ENCODE peak calls at places on chromosomes 7 and 10, in four cellular contexts. One of them, this sample, is unnamed.

GRCh38 chr10:112756118-112756512 is 193.9 kb upstream of the TCF7L2 start:
- DNase-seq in H1: no peak
- DNase-seq in neuronal stem cell: no peak
- DNase-seq in IMR-90: no peak
- DNase-seq in this sample: no peak

GRCh38 chr10:127976701-127977367 is 69.9 kb downstream of the PTPRE start:
- DNase-seq in H1: no peak
- DNase-seq in IMR-90: no peak
- DNase-seq in neuronal stem cell: no peak
- DNase-seq in this sample: peak

GRCh38 chr10:31836569-31837406 is 91.8 kb downstream of the ARHGAP12 start:
- DNase-seq in H1: no peak
- DNase-seq in neuronal stem cell: peak
- DNase-seq in IMR-90: peak
- DNase-seq in this sample: peak

GRCh38 chr7:150787321-150788281 is 12.6 kb downstream of the TMEM176B start:
- DNase-seq in IMR-90: no peak
- DNase-seq in H1: no peak
- DNase-seq in neuronal stem cell: no peak
- DNase-seq in this sample: peak

GRCh38 chr7:29499932-29500331 is 63.7 kb upstream of the PRR15 start:
- DNase-seq in neuronal stem cell: no peak
- DNase-seq in H1: no peak
- DNase-seq in IMR-90: no peak
- DNase-seq in this sample: no peak

GRCh38 chr7:37277513-37277912 is 171.2 kb downstream of the ELMO1 start:
- DNase-seq in H1: no peak
- DNase-seq in neuronal stem cell: no peak
- DNase-seq in IMR-90: no peak
- DNase-seq in this sample: no peak

GRCh38 chr7:3217166-3217565 is 83.9 kb upstream of the SDK1 start:
- DNase-seq in neuronal stem cell: no peak
- DNase-seq in IMR-90: peak
- DNase-seq in H1: no peak
- DNase-seq in this sample: no peak

GRCh38 chr10:27658788-27659187 is 86.8 kb downstream of the MKX start:
- DNase-seq in neuronal stem cell: no peak
- DNase-seq in IMR-90: peak
- DNase-seq in H1: no peak
- DNase-seq in this sample: no peak

GRCh38 chr7:20798081-20798693 is 11.5 kb upstream of the SP8 start:
- DNase-seq in neuronal stem cell: peak
- DNase-seq in IMR-90: no peak
- DNase-seq in H1: peak
- DNase-seq in this sample: peak

GRCh38 chr10:22174442-22174841 is 43.4 kb downstream of the EBLN1 start:
- DNase-seq in neuronal stem cell: no peak
- DNase-seq in IMR-90: no peak
- DNase-seq in H1: no peak
- DNase-seq in this sample: no peak

GRCh38 chr7:29945259-29945809 is 44.3 kb downstream of the SCRN1 start:
- DNase-seq in IMR-90: no peak
- DNase-seq in H1: no peak
- DNase-seq in neuronal stem cell: no peak
- DNase-seq in this sample: no peak

GRCh38 chr7:130047801-130048200 is 3.4 kb downstream of the ZC3HC1 start:
- DNase-seq in neuronal stem cell: no peak
- DNase-seq in H1: no peak
- DNase-seq in IMR-90: no peak
- DNase-seq in this sample: no peak

GRCh38 chr7:51238981-51239495 is 77.6 kb downstream of the COBL start:
- DNase-seq in H1: no peak
- DNase-seq in IMR-90: no peak
- DNase-seq in neuronal stem cell: no peak
- DNase-seq in this sample: no peak

GRCh38 chr10:32983333-32983909 is 25.4 kb upstream of the ITGB1 start:
- DNase-seq in H1: no peak
- DNase-seq in IMR-90: peak
- DNase-seq in neuronal stem cell: no peak
- DNase-seq in this sample: peak

GRCh38 chr7:128407751-128408708 is 1.8 kb downstream of the IMPDH1 start:
- DNase-seq in H1: no peak
- DNase-seq in neuronal stem cell: no peak
- DNase-seq in IMR-90: no peak
- DNase-seq in this sample: no peak

GRCh38 chr7:25852249-25852994 is 299.6 kb upstream of the NFE2L3 start:
- DNase-seq in neuronal stem cell: no peak
- DNase-seq in H1: peak
- DNase-seq in IMR-90: no peak
- DNase-seq in this sample: peak

GRCh38 chr10:126910196-126910595 is 5.0 kb downstream of the DOCK1 start:
- DNase-seq in H1: no peak
- DNase-seq in IMR-90: no peak
- DNase-seq in neuronal stem cell: no peak
- DNase-seq in this sample: no peak
- H3K4me2 ChIP-seq in H1: no peak
- H3K4me2 ChIP-seq in IMR-90: no peak
- H3K4me2 ChIP-seq in neuronal stem cell: no peak
- H3K4me2 ChIP-seq in this sample: no peak

DNA sequence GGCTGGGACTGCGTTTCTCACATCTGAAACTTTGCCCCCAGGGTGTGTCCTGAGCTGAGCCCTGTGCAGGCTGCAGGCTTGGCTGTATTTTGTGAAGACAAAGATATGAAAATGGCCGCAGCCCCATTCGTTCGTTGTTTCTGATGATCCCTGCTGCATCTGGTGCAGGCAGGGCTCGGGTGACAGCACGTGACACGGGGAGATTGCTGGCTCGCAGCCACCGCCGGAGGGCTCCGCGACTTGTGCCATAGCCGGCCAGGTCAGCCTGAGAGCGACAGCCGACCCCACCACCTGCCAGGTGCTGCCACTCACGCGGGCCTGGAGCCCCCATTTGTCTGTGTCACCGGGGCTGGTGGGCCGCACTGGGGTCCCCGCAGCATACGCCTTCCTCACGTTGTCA is 81.3 kb downstream of the ZRANB1 start:
- DNase-seq in neuronal stem cell: no peak
- DNase-seq in IMR-90: no peak
- DNase-seq in H1: no peak
- DNase-seq in this sample: no peak
- H3K4me3 ChIP-seq in neuronal stem cell: no peak
- H3K4me3 ChIP-seq in IMR-90: no peak
- H3K4me3 ChIP-seq in H1: no peak
- H3K4me3 ChIP-seq in this sample: no peak

DNA sequence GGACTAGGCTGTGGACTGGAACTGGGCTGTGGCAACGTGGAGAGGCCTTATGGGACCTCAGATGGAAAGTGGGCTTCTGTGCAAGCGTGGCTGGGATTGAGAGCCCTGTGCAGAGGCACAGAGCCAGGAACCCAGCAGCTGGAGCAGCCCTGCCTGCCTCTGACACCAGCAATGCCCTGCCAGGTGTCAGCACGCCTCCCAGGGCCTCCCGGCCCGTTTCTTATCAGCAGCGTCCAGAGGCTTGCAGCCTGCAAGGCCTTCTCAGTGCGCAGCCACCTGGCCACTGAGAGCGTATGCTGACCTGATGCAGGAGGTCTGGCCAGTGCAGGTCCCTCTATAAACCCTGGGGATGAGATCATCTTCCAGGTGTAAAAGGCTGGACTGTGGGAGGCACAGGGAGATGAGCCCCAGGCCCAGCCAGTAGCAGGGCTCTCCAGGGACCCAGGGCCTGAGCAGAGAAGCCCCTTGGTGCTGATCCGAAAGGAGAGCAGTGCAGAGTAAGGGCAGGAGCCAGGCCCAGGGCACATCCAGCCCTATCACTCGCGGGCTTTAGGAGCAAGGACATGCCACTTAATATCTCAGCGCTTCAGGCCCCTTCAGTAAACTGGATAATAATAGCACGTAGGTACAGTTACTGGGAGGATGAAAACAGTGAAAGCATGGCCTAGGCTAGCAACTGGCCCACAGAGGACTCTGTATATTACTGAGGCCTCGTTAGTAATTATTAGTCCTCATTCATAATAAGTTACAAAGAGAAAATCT is 38.8 kb upstream of the ANTXRL start:
- DNase-seq in neuronal stem cell: no peak
- DNase-seq in IMR-90: no peak
- DNase-seq in H1: peak
- DNase-seq in this sample: no peak
- H4K91ac ChIP-seq in neuronal stem cell: peak
- H4K91ac ChIP-seq in IMR-90: peak
- H4K91ac ChIP-seq in H1: no peak
- H4K91ac ChIP-seq in this sample: no peak

GRCh38 chr7:36128448-36129047 is 24.5 kb upstream of the EEPD1 start:
- DNase-seq in neuronal stem cell: no peak
- DNase-seq in IMR-90: peak
- DNase-seq in H1: peak
- DNase-seq in this sample: peak

GRCh38 chr7:36130236-36130945 is 22.7 kb upstream of the EEPD1 start:
- DNase-seq in IMR-90: no peak
- DNase-seq in neuronal stem cell: no peak
- DNase-seq in H1: no peak
- DNase-seq in this sample: no peak

GRCh38 chr7:36131026-36131425 is 22.0 kb upstream of the EEPD1 start:
- DNase-seq in H1: no peak
- DNase-seq in IMR-90: peak
- DNase-seq in neuronal stem cell: no peak
- DNase-seq in this sample: peak

GRCh38 chr7:36129048-36129534 is 24.0 kb upstream of the EEPD1 start:
- DNase-seq in neuronal stem cell: no peak
- DNase-seq in H1: no peak
- DNase-seq in IMR-90: peak
- DNase-seq in this sample: peak

DNA sequence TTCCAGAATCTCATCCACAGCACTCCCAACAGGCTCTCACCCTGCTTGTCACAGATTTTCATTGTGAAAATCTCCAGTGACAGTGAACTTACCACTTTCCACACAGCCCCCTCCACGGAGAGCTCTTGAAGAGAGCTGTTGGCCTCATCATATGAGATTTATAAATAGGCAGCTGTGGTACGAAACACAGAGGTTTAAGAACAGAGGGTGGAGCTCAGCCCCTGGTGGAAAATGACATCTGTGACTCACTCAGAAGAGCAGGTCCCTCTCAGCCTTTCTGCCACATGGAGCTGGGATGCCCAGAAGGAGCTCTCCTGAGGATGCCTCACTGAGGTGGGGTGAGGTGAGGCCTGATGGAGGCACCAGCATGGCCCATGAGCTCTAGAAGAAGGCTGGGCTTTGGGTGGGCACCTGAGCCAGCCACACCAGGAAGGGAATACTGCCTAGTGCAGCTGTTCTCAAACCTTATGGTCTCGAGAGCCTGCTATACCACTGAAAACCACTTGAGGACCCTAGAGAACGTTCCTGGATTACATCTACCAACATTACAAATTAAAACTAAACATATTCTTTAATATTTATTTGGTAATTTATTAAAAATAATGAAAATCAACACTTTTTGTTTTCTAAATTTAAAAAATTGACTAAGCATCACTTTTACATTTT is 25.8 kb upstream of the EEPD1 start:
- DNase-seq in H1: no peak
- DNase-seq in neuronal stem cell: no peak
- DNase-seq in IMR-90: peak
- DNase-seq in this sample: peak
- H3K4me2 ChIP-seq in H1: no peak
- H3K4me2 ChIP-seq in neuronal stem cell: no peak
- H3K4me2 ChIP-seq in IMR-90: no peak
- H3K4me2 ChIP-seq in this sample: no peak

DNA sequence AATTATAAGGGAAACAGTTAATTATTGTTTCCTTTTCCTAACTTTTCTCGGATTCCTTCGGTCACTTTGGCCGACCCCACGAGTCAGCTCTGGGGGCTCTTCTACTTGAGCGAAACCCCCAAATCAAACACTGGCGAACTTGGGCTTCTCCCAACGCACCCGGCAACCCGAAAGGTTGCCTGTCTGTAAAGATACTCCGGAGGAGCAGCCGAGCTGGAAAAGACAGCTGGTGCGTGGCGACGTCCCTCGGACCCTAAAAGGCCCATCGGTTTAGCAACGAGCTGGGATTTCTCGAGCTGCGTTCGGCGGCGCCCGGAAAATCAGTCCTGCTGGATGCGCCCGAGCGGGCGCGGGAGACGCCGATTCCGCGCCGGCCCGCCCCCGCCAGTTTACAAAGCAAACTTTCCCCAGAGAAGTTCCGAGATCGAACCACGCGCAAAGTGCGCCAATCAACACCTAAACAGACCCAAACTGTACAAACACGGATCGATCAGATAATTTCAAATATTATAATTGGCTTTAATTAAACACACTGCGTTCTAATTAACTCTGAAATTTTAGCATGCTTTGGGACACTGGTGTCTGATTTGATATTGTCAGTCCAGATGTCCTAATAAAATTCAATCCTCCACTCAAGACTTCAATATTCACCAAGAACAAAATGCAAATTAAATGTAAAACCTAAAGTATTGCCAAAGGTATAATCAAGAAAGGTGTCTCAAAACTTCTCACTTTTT is 5.6 kb upstream of the EBF3 start:
- DNase-seq in neuronal stem cell: peak
- DNase-seq in H1: no peak
- DNase-seq in IMR-90: no peak
- DNase-seq in this sample: no peak
- H3K4me3 ChIP-seq in neuronal stem cell: no peak
- H3K4me3 ChIP-seq in H1: no peak
- H3K4me3 ChIP-seq in IMR-90: no peak
- H3K4me3 ChIP-seq in this sample: no peak